ENCODE peak calls at places on chromosomes 1 and 21, in ten cellular contexts. One of them, this sample, is unnamed.

GRCh38 chr1:9687876-9688582 is 36.5 kb downstream of the PIK3CD start:
- DNase-seq in NCI-H774: no peak
- DNase-seq in NCI-H526: peak; percentile 40
- DNase-seq in bronchial epithelial cell: no peak
- DNase-seq in cardiac fibroblast: peak; percentile 42
- DNase-seq in A549: no peak
- DNase-seq in T47D: no peak
- DNase-seq in A172: no peak
- DNase-seq in sciatic nerve: no peak
- DNase-seq in amygdala: no peak
- DNase-seq in this sample: peak; percentile 57

GRCh38 chr1:92851729-92852128 is 19.9 kb downstream of the RPL5 start:
- DNase-seq in NCI-H774: no peak
- DNase-seq in NCI-H526: no peak
- DNase-seq in bronchial epithelial cell: no peak
- DNase-seq in cardiac fibroblast: no peak
- DNase-seq in A549: no peak
- DNase-seq in T47D: no peak
- DNase-seq in A172: no peak
- DNase-seq in sciatic nerve: no peak
- DNase-seq in amygdala: no peak
- DNase-seq in this sample: no peak

GRCh38 chr1:154483941-154484803 is 17.8 kb upstream of the TDRD10 start:
- DNase-seq in NCI-H774: no peak
- DNase-seq in NCI-H526: no peak
- DNase-seq in bronchial epithelial cell: peak; percentile 87
- DNase-seq in cardiac fibroblast: peak; percentile 85
- DNase-seq in A549: peak; percentile 30
- DNase-seq in T47D: no peak
- DNase-seq in A172: peak; percentile 97
- DNase-seq in sciatic nerve: no peak
- DNase-seq in amygdala: no peak
- DNase-seq in this sample: peak; percentile 79

GRCh38 chr1:29408831-29409605 is 172.7 kb downstream of the PTPRU start:
- DNase-seq in NCI-H774: no peak
- DNase-seq in NCI-H526: no peak
- DNase-seq in bronchial epithelial cell: no peak
- DNase-seq in cardiac fibroblast: no peak
- DNase-seq in A549: no peak
- DNase-seq in T47D: no peak
- DNase-seq in A172: no peak
- DNase-seq in sciatic nerve: no peak
- DNase-seq in amygdala: no peak
- DNase-seq in this sample: peak; percentile 23

GRCh38 chr1:204503122-204503912 is 8.7 kb upstream of the PIK3C2B start:
- DNase-seq in NCI-H774: peak; percentile 61
- DNase-seq in NCI-H526: peak; percentile 76
- DNase-seq in bronchial epithelial cell: peak; percentile 71
- DNase-seq in cardiac fibroblast: peak; percentile 86
- DNase-seq in A549: peak; percentile 78
- DNase-seq in T47D: peak; percentile 88
- DNase-seq in A172: peak; percentile 76
- DNase-seq in sciatic nerve: no peak
- DNase-seq in amygdala: no peak
- DNase-seq in this sample: no peak

GRCh38 chr1:236354330-236355147 is 39.5 kb upstream of the EDARADD start:
- DNase-seq in NCI-H774: no peak
- DNase-seq in NCI-H526: no peak
- DNase-seq in bronchial epithelial cell: peak; percentile 10
- DNase-seq in cardiac fibroblast: peak; percentile 14
- DNase-seq in A549: no peak
- DNase-seq in T47D: no peak
- DNase-seq in A172: peak; percentile 90
- DNase-seq in sciatic nerve: no peak
- DNase-seq in amygdala: no peak
- DNase-seq in this sample: no peak

GRCh38 chr21:46066843-46067331 is 31.0 kb upstream of the COL6A2 start:
- DNase-seq in NCI-H774: no peak
- DNase-seq in NCI-H526: no peak
- DNase-seq in bronchial epithelial cell: no peak
- DNase-seq in cardiac fibroblast: peak; percentile 61
- DNase-seq in A549: no peak
- DNase-seq in T47D: no peak
- DNase-seq in A172: no peak
- DNase-seq in sciatic nerve: peak; percentile 72
- DNase-seq in amygdala: no peak
- DNase-seq in this sample: no peak

GRCh38 chr1:12600335-12600734 is 17.7 kb downstream of the DHRS3 start:
- DNase-seq in NCI-H774: no peak
- DNase-seq in NCI-H526: no peak
- DNase-seq in bronchial epithelial cell: no peak
- DNase-seq in cardiac fibroblast: no peak
- DNase-seq in A549: no peak
- DNase-seq in T47D: peak; percentile 36
- DNase-seq in A172: no peak
- DNase-seq in sciatic nerve: no peak
- DNase-seq in amygdala: peak; percentile 42
- DNase-seq in this sample: no peak

GRCh38 chr1:3402258-3403010 is 52.0 kb upstream of the ARHGEF16 start:
- DNase-seq in NCI-H774: no peak
- DNase-seq in NCI-H526: no peak
- DNase-seq in bronchial epithelial cell: no peak
- DNase-seq in cardiac fibroblast: no peak
- DNase-seq in A549: no peak
- DNase-seq in T47D: no peak
- DNase-seq in A172: peak; percentile 67
- DNase-seq in sciatic nerve: no peak
- DNase-seq in amygdala: no peak
- DNase-seq in this sample: no peak

GRCh38 chr1:165697881-165698842 is at the start of gene ALDH9A1:
- DNase-seq in NCI-H774: peak; percentile 83
- DNase-seq in NCI-H526: peak; percentile 97
- DNase-seq in bronchial epithelial cell: peak; percentile 69
- DNase-seq in cardiac fibroblast: peak; percentile 84
- DNase-seq in A549: peak; percentile 86
- DNase-seq in T47D: peak; percentile 92
- DNase-seq in A172: peak; percentile 80
- DNase-seq in sciatic nerve: peak; percentile 93
- DNase-seq in amygdala: peak; percentile 83
- DNase-seq in this sample: peak; percentile 91

GRCh38 chr1:17930635-17931034 is 175.5 kb downstream of the ACTL8 start:
- DNase-seq in NCI-H774: no peak
- DNase-seq in NCI-H526: no peak
- DNase-seq in bronchial epithelial cell: no peak
- DNase-seq in cardiac fibroblast: no peak
- DNase-seq in A549: no peak
- DNase-seq in T47D: no peak
- DNase-seq in A172: no peak
- DNase-seq in sciatic nerve: no peak
- DNase-seq in amygdala: no peak
- DNase-seq in this sample: no peak

GRCh38 chr1:17355898-17356297 is 16.1 kb upstream of the PADI6 start:
- DNase-seq in NCI-H774: no peak
- DNase-seq in NCI-H526: no peak
- DNase-seq in bronchial epithelial cell: no peak
- DNase-seq in cardiac fibroblast: no peak
- DNase-seq in A549: no peak
- DNase-seq in T47D: no peak
- DNase-seq in A172: no peak
- DNase-seq in sciatic nerve: no peak
- DNase-seq in amygdala: no peak
- DNase-seq in this sample: no peak

GRCh38 chr21:44366586-44367211 is 13.3 kb downstream of the TRPM2 start:
- DNase-seq in NCI-H774: no peak
- DNase-seq in NCI-H526: no peak
- DNase-seq in bronchial epithelial cell: no peak
- DNase-seq in cardiac fibroblast: no peak
- DNase-seq in A549: no peak
- DNase-seq in T47D: no peak
- DNase-seq in A172: no peak
- DNase-seq in sciatic nerve: peak; percentile 53
- DNase-seq in amygdala: no peak
- DNase-seq in this sample: no peak